ENCODE peak calls at places on chromosomes 13 and 19, in five cellular contexts. One of them, this sample, is unnamed.
A peak's percentile ranks its signal among the peaks of the same experiment; 100 is the strongest.

GRCh38 chr13:94112731-94113130 is 366.8 kb downstream of the DCT start:
- DNase-seq in upper lobe of right lung: no peak
- DNase-seq in heart left ventricle: no peak
- DNase-seq in upper lobe of left lung: no peak
- DNase-seq in left ventricle myocardium inferior: no peak
- DNase-seq in this sample: no peak

GRCh38 chr13:79812070-79812850 is 331.3 kb downstream of the NDFIP2 start:
- DNase-seq in upper lobe of right lung: no peak
- DNase-seq in heart left ventricle: no peak
- DNase-seq in upper lobe of left lung: no peak
- DNase-seq in left ventricle myocardium inferior: no peak
- DNase-seq in this sample: no peak

GRCh38 chr13:100594731-100595130 is 6.1 kb upstream of the GGACT start:
- DNase-seq in upper lobe of right lung: no peak
- DNase-seq in heart left ventricle: no peak
- DNase-seq in upper lobe of left lung: no peak
- DNase-seq in left ventricle myocardium inferior: no peak
- DNase-seq in this sample: no peak

GRCh38 chr13:112134150-112135075 is 67.5 kb downstream of the SOX1 start:
- DNase-seq in upper lobe of right lung: peak; percentile 43
- DNase-seq in heart left ventricle: no peak
- DNase-seq in upper lobe of left lung: no peak
- DNase-seq in left ventricle myocardium inferior: no peak
- DNase-seq in this sample: peak; percentile 60

GRCh38 chr19:34837262-34837661 is 64.2 kb upstream of the ZNF599 start:
- DNase-seq in upper lobe of right lung: no peak
- DNase-seq in heart left ventricle: peak; percentile 76
- DNase-seq in upper lobe of left lung: no peak
- DNase-seq in left ventricle myocardium inferior: peak; percentile 74
- DNase-seq in this sample: no peak

GRCh38 chr19:13430790-13431582 is 75.3 kb downstream of the CACNA1A start:
- DNase-seq in upper lobe of right lung: peak; percentile 71
- DNase-seq in heart left ventricle: no peak
- DNase-seq in upper lobe of left lung: peak; percentile 26
- DNase-seq in left ventricle myocardium inferior: peak; percentile 20
- DNase-seq in this sample: no peak

GRCh38 chr13:35723820-35724219 is 247.3 kb upstream of the MAB21L1 start:
- DNase-seq in upper lobe of right lung: no peak
- DNase-seq in heart left ventricle: no peak
- DNase-seq in upper lobe of left lung: no peak
- DNase-seq in left ventricle myocardium inferior: peak; percentile 47
- DNase-seq in this sample: no peak

GRCh38 chr13:112894673-112895481 is 74.1 kb upstream of the MCF2L start:
- DNase-seq in upper lobe of right lung: no peak
- DNase-seq in heart left ventricle: peak; percentile 57
- DNase-seq in upper lobe of left lung: no peak
- DNase-seq in left ventricle myocardium inferior: peak; percentile 17
- DNase-seq in this sample: no peak

GRCh38 chr19:18913466-18913865 is 5.7 kb downstream of the COPE start:
- DNase-seq in upper lobe of right lung: no peak
- DNase-seq in heart left ventricle: no peak
- DNase-seq in upper lobe of left lung: no peak
- DNase-seq in left ventricle myocardium inferior: no peak
- DNase-seq in this sample: no peak

GRCh38 chr13:103238441-103238840 is 172.2 kb upstream of the SLC10A2 start:
- DNase-seq in upper lobe of right lung: no peak
- DNase-seq in heart left ventricle: no peak
- DNase-seq in upper lobe of left lung: no peak
- DNase-seq in left ventricle myocardium inferior: no peak
- DNase-seq in this sample: no peak

GRCh38 chr13:73984949-73985691 is 149.1 kb downstream of the KLF12 start:
- DNase-seq in upper lobe of right lung: peak; percentile 68
- DNase-seq in heart left ventricle: no peak
- DNase-seq in upper lobe of left lung: peak; percentile 69
- DNase-seq in left ventricle myocardium inferior: peak; percentile 17
- DNase-seq in this sample: no peak

GRCh38 chr13:49977992-49978391 is 18.9 kb upstream of the TRIM13 start:
- DNase-seq in upper lobe of right lung: no peak
- DNase-seq in heart left ventricle: no peak
- DNase-seq in upper lobe of left lung: no peak
- DNase-seq in left ventricle myocardium inferior: no peak
- DNase-seq in this sample: no peak

GRCh38 chr19:10419200-10419645 is 1.1 kb upstream of the PDE4A start:
- DNase-seq in upper lobe of right lung: no peak
- DNase-seq in heart left ventricle: no peak
- DNase-seq in upper lobe of left lung: no peak
- DNase-seq in left ventricle myocardium inferior: no peak
- DNase-seq in this sample: no peak

GRCh38 chr19:10797541-10798256 is 38.3 kb downstream of the TMED1 start:
- DNase-seq in upper lobe of right lung: no peak
- DNase-seq in heart left ventricle: no peak
- DNase-seq in upper lobe of left lung: no peak
- DNase-seq in left ventricle myocardium inferior: no peak
- DNase-seq in this sample: no peak

GRCh38 chr19:33978286-33978685 is 181.6 kb downstream of the KCTD15 start:
- DNase-seq in upper lobe of right lung: no peak
- DNase-seq in heart left ventricle: no peak
- DNase-seq in upper lobe of left lung: no peak
- DNase-seq in left ventricle myocardium inferior: no peak
- DNase-seq in this sample: no peak

GRCh38 chr13:99459101-99459500 is 42.2 kb upstream of the TM9SF2 start:
- DNase-seq in upper lobe of right lung: no peak
- DNase-seq in heart left ventricle: no peak
- DNase-seq in upper lobe of left lung: no peak
- DNase-seq in left ventricle myocardium inferior: no peak
- DNase-seq in this sample: no peak

GRCh38 chr13:93687261-93687660 is 460.7 kb downstream of the GPC6 start:
- DNase-seq in upper lobe of right lung: no peak
- DNase-seq in heart left ventricle: no peak
- DNase-seq in upper lobe of left lung: no peak
- DNase-seq in left ventricle myocardium inferior: no peak
- DNase-seq in this sample: no peak

GRCh38 chr19:28864024-28864503 is 348.9 kb downstream of the UQCRFS1 start:
- DNase-seq in upper lobe of right lung: no peak
- DNase-seq in heart left ventricle: no peak
- DNase-seq in upper lobe of left lung: no peak
- DNase-seq in left ventricle myocardium inferior: peak; percentile 26
- DNase-seq in this sample: no peak

GRCh38 chr13:30572859-30573275 is 44.9 kb upstream of the USPL1 start:
- DNase-seq in upper lobe of right lung: no peak
- DNase-seq in heart left ventricle: no peak
- DNase-seq in upper lobe of left lung: peak; percentile 35
- DNase-seq in left ventricle myocardium inferior: no peak
- DNase-seq in this sample: no peak

GRCh38 chr19:32864318-32865007 is 5.1 kb downstream of the SLC7A9 start:
- DNase-seq in upper lobe of right lung: peak; percentile 50
- DNase-seq in heart left ventricle: no peak
- DNase-seq in upper lobe of left lung: no peak
- DNase-seq in left ventricle myocardium inferior: no peak
- DNase-seq in this sample: no peak

GRCh38 chr13:99525967-99526366 is 24.7 kb downstream of the TM9SF2 start:
- DNase-seq in upper lobe of right lung: no peak
- DNase-seq in heart left ventricle: no peak
- DNase-seq in upper lobe of left lung: no peak
- DNase-seq in left ventricle myocardium inferior: no peak
- DNase-seq in this sample: no peak

GRCh38 chr13:99331881-99332293 is 24.7 kb upstream of the GPR183 start:
- DNase-seq in upper lobe of right lung: no peak
- DNase-seq in heart left ventricle: no peak
- DNase-seq in upper lobe of left lung: no peak
- DNase-seq in left ventricle myocardium inferior: no peak
- DNase-seq in this sample: no peak

GRCh38 chr19:29098863-29099481 is 114.0 kb downstream of the UQCRFS1 start:
- DNase-seq in upper lobe of right lung: peak; percentile 81
- DNase-seq in heart left ventricle: no peak
- DNase-seq in upper lobe of left lung: peak; percentile 82
- DNase-seq in left ventricle myocardium inferior: peak; percentile 57
- DNase-seq in this sample: no peak

GRCh38 chr13:52615817-52616216 is 26.4 kb upstream of the HNRNPA1L2 start:
- DNase-seq in upper lobe of right lung: no peak
- DNase-seq in heart left ventricle: no peak
- DNase-seq in upper lobe of left lung: no peak
- DNase-seq in left ventricle myocardium inferior: no peak
- DNase-seq in this sample: no peak

GRCh38 chr13:24161980-24162517 is 1.5 kb downstream of the SPATA13 start:
- DNase-seq in upper lobe of right lung: no peak
- DNase-seq in heart left ventricle: no peak
- DNase-seq in upper lobe of left lung: no peak
- DNase-seq in left ventricle myocardium inferior: no peak
- DNase-seq in this sample: no peak

DNA sequence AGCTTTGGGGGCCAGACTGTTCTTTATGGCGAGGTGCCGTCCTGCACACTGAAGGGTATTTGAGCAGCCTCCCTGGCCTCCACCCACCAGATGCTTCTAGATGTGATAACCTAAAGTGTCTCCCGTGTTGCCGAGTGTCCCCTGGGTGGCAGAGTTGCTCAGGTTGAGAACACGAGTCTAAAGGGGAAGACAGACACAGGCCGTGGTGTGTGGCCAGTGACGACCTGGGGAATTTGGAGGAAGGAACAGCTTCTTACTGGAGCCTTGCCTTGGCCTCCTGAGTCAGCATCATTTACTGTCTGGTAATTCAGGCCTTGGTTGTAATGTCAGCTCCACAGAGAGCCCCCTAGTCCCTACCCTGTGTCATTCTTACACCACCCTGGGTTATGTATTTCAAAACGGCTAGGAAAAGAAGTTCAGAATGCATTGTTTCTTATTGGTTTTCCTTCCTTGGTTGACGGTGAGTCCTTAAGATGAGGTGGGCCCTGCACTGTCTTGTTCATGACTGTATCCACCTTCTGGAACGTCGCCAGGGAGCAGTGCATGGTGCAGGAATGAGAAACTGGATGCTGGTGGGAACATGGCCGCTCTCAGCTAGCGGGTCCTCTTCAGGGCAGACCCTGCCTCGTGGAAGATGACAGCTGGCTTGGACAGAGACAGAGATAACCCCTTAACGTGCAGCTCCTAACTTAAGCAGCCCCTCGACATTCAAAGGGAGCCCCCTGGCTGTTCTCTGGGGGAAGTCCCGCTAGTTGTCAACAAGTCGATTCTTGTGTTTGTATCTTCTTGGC is 7.1 kb downstream of the SIN3B start:
- DNase-seq in upper lobe of right lung: no peak
- DNase-seq in heart left ventricle: no peak
- DNase-seq in upper lobe of left lung: peak; percentile 36
- DNase-seq in left ventricle myocardium inferior: no peak
- DNase-seq in this sample: no peak
- TF ChIP-seq CTCF in upper lobe of right lung: no peak
- TF ChIP-seq CTCF in heart left ventricle: no peak
- TF ChIP-seq CTCF in upper lobe of left lung: no peak
- TF ChIP-seq CTCF in left ventricle myocardium inferior: peak; percentile 33
- TF ChIP-seq CTCF in this sample: peak; percentile 25

DNA sequence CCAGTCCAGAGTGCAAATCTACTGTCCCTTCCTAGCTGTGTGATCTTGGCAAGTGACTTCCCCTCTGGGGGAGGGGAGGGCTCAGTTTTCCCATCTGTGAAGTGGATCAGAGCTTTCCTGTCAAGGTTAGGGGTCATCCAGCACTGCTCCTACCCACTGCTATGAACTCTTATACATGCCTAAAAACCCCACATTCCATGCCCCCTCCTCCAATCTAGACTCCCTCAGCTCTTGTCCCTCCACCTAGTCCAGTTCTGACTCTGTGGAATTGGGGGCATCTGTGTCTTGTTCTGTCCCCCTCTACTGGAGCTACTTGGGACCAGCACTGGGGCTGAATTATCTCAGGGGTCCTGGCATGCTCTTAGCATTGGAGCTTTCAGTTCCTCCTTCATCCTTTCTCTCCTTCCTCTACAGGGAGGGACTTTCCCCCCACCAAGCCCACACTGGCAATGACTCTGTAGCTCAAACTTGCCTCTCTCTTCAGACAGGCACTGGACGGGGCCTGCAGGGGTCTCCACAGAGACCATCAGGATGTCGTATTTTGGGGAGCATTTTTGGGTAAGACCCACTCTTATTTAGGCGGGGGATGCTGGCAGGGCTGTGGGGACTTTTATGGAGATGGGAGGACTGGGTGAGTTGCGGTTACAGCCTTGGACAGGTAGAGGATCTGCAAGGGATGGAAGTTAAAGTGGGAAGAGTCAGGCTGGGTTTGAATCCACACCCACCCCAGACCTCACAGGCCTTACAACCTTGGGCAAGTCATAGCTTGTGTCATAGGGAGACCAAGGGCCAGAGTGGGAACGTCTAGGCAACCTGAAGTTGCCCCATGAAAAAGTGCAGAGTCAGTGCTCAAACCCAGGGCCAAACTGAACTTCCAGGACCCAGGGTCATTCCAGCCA is 3.6 kb downstream of the FCHO1 start:
- DNase-seq in upper lobe of right lung: no peak
- DNase-seq in heart left ventricle: no peak
- DNase-seq in upper lobe of left lung: no peak
- DNase-seq in left ventricle myocardium inferior: no peak
- DNase-seq in this sample: no peak
- TF ChIP-seq CTCF in upper lobe of right lung: no peak
- TF ChIP-seq CTCF in heart left ventricle: no peak
- TF ChIP-seq CTCF in upper lobe of left lung: no peak
- TF ChIP-seq CTCF in left ventricle myocardium inferior: no peak
- TF ChIP-seq CTCF in this sample: no peak

DNA sequence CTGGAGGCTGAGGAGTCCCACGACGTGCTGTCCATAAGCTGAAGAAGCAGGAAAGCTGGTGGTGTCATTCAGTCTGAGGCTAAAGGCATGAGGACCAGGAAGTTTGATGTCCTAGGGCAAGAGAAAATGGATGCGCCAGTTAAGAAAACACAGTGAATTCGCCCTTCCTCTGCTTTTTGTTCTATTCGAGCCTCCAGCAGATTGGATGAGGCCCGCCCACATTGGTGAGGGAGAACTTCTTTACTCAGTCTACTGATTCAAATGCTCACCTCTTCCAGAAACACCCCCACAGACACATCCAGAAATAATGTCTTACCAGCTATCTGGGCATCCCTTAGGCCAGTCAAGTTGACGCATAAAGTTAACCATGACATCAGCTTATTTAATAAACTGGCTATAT is 7.5 kb upstream of the TTYH1 start:
- DNase-seq in upper lobe of right lung: no peak
- DNase-seq in heart left ventricle: no peak
- DNase-seq in upper lobe of left lung: no peak
- DNase-seq in left ventricle myocardium inferior: no peak
- DNase-seq in this sample: no peak
- TF ChIP-seq CTCF in upper lobe of right lung: no peak
- TF ChIP-seq CTCF in heart left ventricle: no peak
- TF ChIP-seq CTCF in upper lobe of left lung: no peak
- TF ChIP-seq CTCF in left ventricle myocardium inferior: no peak
- TF ChIP-seq CTCF in this sample: no peak

GRCh38 chr13:26718146-26718545 is 42.4 kb downstream of the GPR12 start:
- DNase-seq in upper lobe of right lung: no peak
- DNase-seq in heart left ventricle: no peak
- DNase-seq in upper lobe of left lung: no peak
- DNase-seq in left ventricle myocardium inferior: no peak
- DNase-seq in this sample: no peak

GRCh38 chr13:26716984-26717383 is 43.6 kb downstream of the GPR12 start:
- DNase-seq in upper lobe of right lung: no peak
- DNase-seq in heart left ventricle: no peak
- DNase-seq in upper lobe of left lung: no peak
- DNase-seq in left ventricle myocardium inferior: no peak
- DNase-seq in this sample: peak; percentile 37

GRCh38 chr13:26718872-26719271 is 41.7 kb downstream of the GPR12 start:
- DNase-seq in upper lobe of right lung: no peak
- DNase-seq in heart left ventricle: no peak
- DNase-seq in upper lobe of left lung: no peak
- DNase-seq in left ventricle myocardium inferior: no peak
- DNase-seq in this sample: no peak

GRCh38 chr13:26721251-26721939 is 39.2 kb downstream of the GPR12 start:
- DNase-seq in upper lobe of right lung: peak; percentile 61
- DNase-seq in heart left ventricle: peak; percentile 68
- DNase-seq in upper lobe of left lung: peak; percentile 31
- DNase-seq in left ventricle myocardium inferior: no peak
- DNase-seq in this sample: peak; percentile 58

GRCh38 chr13:26719356-26719945 is 41.1 kb downstream of the GPR12 start:
- DNase-seq in upper lobe of right lung: no peak
- DNase-seq in heart left ventricle: no peak
- DNase-seq in upper lobe of left lung: no peak
- DNase-seq in left ventricle myocardium inferior: no peak
- DNase-seq in this sample: no peak
- TF ChIP-seq CTCF in upper lobe of right lung: no peak
- TF ChIP-seq CTCF in heart left ventricle: no peak
- TF ChIP-seq CTCF in upper lobe of left lung: no peak
- TF ChIP-seq CTCF in left ventricle myocardium inferior: peak; percentile 23
- TF ChIP-seq CTCF in this sample: peak; percentile 26

This sample was measured in type B pancreatic cell.